ENCODE peak calls at places on chromosomes 16 and 17, in seven cellular contexts. I is stimulated activated CD4-positive, alpha-beta T cell treated with anti-CD3 and anti-CD28 coated beads, Interleukin-4, amount 100 ng/mL, for 1 hour; D is small intestine; G is colonic mucosa; R is activated CD4-positive, alpha-beta memory T cell treated with anti-CD3 and anti-CD28 coated beads, Interleukin-2, amount 10 ng/mL, durations not matched to agents 7 days and 5 days; C is activated gamma-delta T cell treated with Interleukin-2 at 50 U/mL for 16 hours; K is hepatic stellate cell. A is an unnamed sample.

GRCh38 chr17:77248216-77249054 is 107.7 kb downstream of the SEC14L1 start:
- DNase-seq in C (no peak), D (no peak), R (no peak), K (no peak), I (no peak), G (no peak), A (no peak)

GRCh38 chr16:9836118-9836736 is 346.0 kb downstream of the GRIN2A start:
- DNase-seq in C (no peak), R (no peak), I (no peak), G (no peak), K (peak; percentile 11), D (peak; percentile 8), A (peak; percentile 48)

GRCh38 chr17:18157354-18157985 is 26.2 kb upstream of the ALKBH5 start:
- DNase-seq in G (no peak), I (no peak), K (no peak), D (no peak), R (no peak), C (no peak), A (no peak)

GRCh38 chr16:78543066-78543465 is 443.6 kb downstream of the WWOX start:
- DNase-seq in D (no peak), K (no peak), G (no peak), C (no peak), R (no peak), I (no peak), A (no peak)

GRCh38 chr17:82272495-82273326 is 789 bp downstream of the CSNK1D start:
- DNase-seq in K (no peak), C (peak; percentile 33), R (peak; percentile 47), I (peak; percentile 43), D (peak; percentile 45), G (peak; percentile 60), A (peak; percentile 56)

GRCh38 chr16:88316151-88316550 is 66.6 kb upstream of the ZNF469 start:
- DNase-seq in R (no peak), C (no peak), I (no peak), D (no peak), K (no peak), G (no peak), A (no peak)

GRCh38 chr17:40551091-40551873 is 14.0 kb downstream of the CCR7 start:
- DNase-seq in C (no peak), D (no peak), G (peak; percentile 63), I (peak; percentile 22), R (peak; percentile 14), K (peak; percentile 83), A (no peak)

GRCh38 chr16:3180445-3180878 is 7.5 kb upstream of the OR1F1 start:
- DNase-seq in D (no peak), C (no peak), R (no peak), K (no peak), G (no peak), I (no peak), A (no peak)

GRCh38 chr17:79231766-79232287 is 157.2 kb downstream of the ENGASE start:
- DNase-seq in I (no peak), G (no peak), R (no peak), D (no peak), K (no peak), C (no peak), A (no peak)

GRCh38 chr17:79838541-79839274 is 532 bp downstream of the CBX4 start:
- DNase-seq in R (peak; percentile 65), K (peak; percentile 65), D (peak; percentile 42), G (peak; percentile 57), I (peak; percentile 51), C (peak; percentile 36), A (peak; percentile 57)

GRCh38 chr16:12538667-12539081 is 265.0 kb downstream of the CPPED1 start:
- DNase-seq in G (no peak), D (no peak), C (no peak), K (no peak), R (peak; percentile 26), I (no peak), A (no peak)

GRCh38 chr17:44976198-44976597 is 8.1 kb upstream of the C1QL1 start:
- DNase-seq in I (no peak), K (no peak), G (no peak), D (no peak), C (no peak), R (no peak), A (no peak)

GRCh38 chr16:57299009-57299718 is 14.7 kb upstream of the PLLP start:
- DNase-seq in K (peak; percentile 65), I (no peak), D (no peak), G (peak; percentile 68), R (no peak), C (no peak), A (no peak)

GRCh38 chr17:76672270-76672851 is 28.8 kb upstream of the ST6GALNAC1 start:
- DNase-seq in C (no peak), I (no peak), G (peak; percentile 74), K (no peak), R (no peak), D (peak; percentile 77), A (no peak)

GRCh38 chr16:68901910-68902309 is 58.6 kb downstream of the TANGO6 start:
- DNase-seq in I (no peak), K (peak; percentile 57), D (no peak), C (no peak), R (no peak), G (no peak), A (no peak)

GRCh38 chr17:75681289-75681688 is 14.2 kb downstream of the SAP30BP start:
- DNase-seq in C (no peak), I (no peak), G (no peak), D (no peak), R (no peak), K (no peak), A (no peak)

GRCh38 chr17:59914274-59914854 is 21.4 kb downstream of the RPS6KB1 start:
- DNase-seq in G (no peak), D (peak; percentile 50), R (no peak), I (no peak), C (no peak), K (peak; percentile 50), A (no peak)

GRCh38 chr17:39193346-39193745 is 4.1 kb downstream of the CACNB1 start:
- DNase-seq in K (no peak), R (no peak), C (no peak), G (no peak), D (no peak), I (no peak), A (no peak)

GRCh38 chr16:66662445-66663194 is 33.9 kb downstream of the CMTM4 start:
- DNase-seq in G (no peak), D (peak; percentile 46), I (no peak), C (no peak), K (peak; percentile 41), R (no peak), A (no peak)

A was measured in endothelial cell.